ENCODE peak calls at places on chromosomes 6 and 20, in seven cellular contexts. L, M, P, B, T, S and U are unnamed samples. For H3K4me1, the result is how much of the 10 kb centered on the place peaks cover.

GRCh38 chr20:17602493-17602892 is 32.6 kb downstream of the DSTN start:
- DNase-seq in P (no peak), M (no peak), L (no peak), B (no peak), S (no peak), T (peak), U (no peak)

GRCh38 chr20:49568491-49569151 is 684 bp upstream of the PTGIS start:
- DNase-seq in L (no peak), T (peak), P (no peak), M (no peak), S (no peak), B (no peak), U (no peak)

GRCh38 chr6:159978291-159979135 is 9.6 kb downstream of the IGF2R start:
- DNase-seq in B (no peak), P (no peak), S (no peak), M (no peak), T (peak), L (no peak), U (peak)

GRCh38 chr6:144434308-144434990 is 149.3 kb downstream of the UTRN start:
- DNase-seq in M (peak), S (no peak), L (no peak), P (no peak), B (no peak), T (no peak), U (peak)

GRCh38 chr6:117483645-117484016 is 1.2 kb downstream of the DCBLD1 start:
- DNase-seq in S (no peak), P (no peak), M (peak), T (peak), L (no peak), B (no peak), U (no peak)

GRCh38 chr6:22766979-22767378 is 197.6 kb downstream of the HDGFL1 start:
- DNase-seq in P (peak), T (no peak), B (no peak), L (no peak), M (no peak), S (no peak), U (no peak)

GRCh38 chr6:16398587-16398986 is 160.2 kb downstream of the GMPR start:
- DNase-seq in B (no peak), L (no peak), M (peak), P (no peak), S (no peak), T (no peak), U (no peak)

GRCh38 chr6:26234421-26235239 is 130.4 kb upstream of the BTN3A2 start:
- DNase-seq in B (no peak), L (peak), P (peak), S (no peak), M (peak), T (peak), U (peak)

GRCh38 chr6:155872961-155873360 is 417.3 kb upstream of the NOX3 start:
- DNase-seq in T (no peak), S (no peak), M (no peak), P (no peak), L (no peak), B (no peak), U (no peak)

GRCh38 chr6:4398806-4399205 is 263.4 kb upstream of the ECI2 start:
- DNase-seq in S (no peak), B (no peak), P (no peak), M (peak), L (no peak), T (no peak), U (no peak)

GRCh38 chr6:42166444-42167141 is 6.6 kb upstream of the GUCA1A start:
- DNase-seq in P (peak), S (no peak), T (peak), B (no peak), M (peak), L (no peak), U (peak)

GRCh38 chr20:10322073-10323012 is 103.7 kb downstream of the SNAP25 start:
- DNase-seq in L (no peak), M (no peak), S (no peak), T (no peak), B (no peak), P (no peak), U (no peak)

GRCh38 chr20:23228912-23229311 is 121.7 kb upstream of the NXT1 start:
- DNase-seq in P (no peak), S (no peak), M (peak), B (no peak), L (no peak), T (no peak), U (no peak)

GRCh38 chr6:135250234-135250633 is 69.1 kb downstream of the MYB start:
- DNase-seq in M (no peak), T (no peak), S (no peak), L (no peak), P (no peak), B (no peak), U (no peak)

GRCh38 chr6:42551202-42551601 is 12.6 kb upstream of the UBR2 start:
- DNase-seq in T (no peak), B (no peak), S (no peak), L (no peak), P (no peak), M (peak), U (no peak)

GRCh38 chr6:6841571-6841970 is 253.1 kb downstream of the LY86 start:
- DNase-seq in T (no peak), S (no peak), P (peak), B (no peak), M (no peak), L (no peak), U (no peak)

GRCh38 chr6:131946992-131947955 is 3.9 kb downstream of the CCN2 start:
- DNase-seq in P (peak), L (no peak), T (no peak), S (no peak), B (no peak), M (peak), U (no peak)

DNA sequence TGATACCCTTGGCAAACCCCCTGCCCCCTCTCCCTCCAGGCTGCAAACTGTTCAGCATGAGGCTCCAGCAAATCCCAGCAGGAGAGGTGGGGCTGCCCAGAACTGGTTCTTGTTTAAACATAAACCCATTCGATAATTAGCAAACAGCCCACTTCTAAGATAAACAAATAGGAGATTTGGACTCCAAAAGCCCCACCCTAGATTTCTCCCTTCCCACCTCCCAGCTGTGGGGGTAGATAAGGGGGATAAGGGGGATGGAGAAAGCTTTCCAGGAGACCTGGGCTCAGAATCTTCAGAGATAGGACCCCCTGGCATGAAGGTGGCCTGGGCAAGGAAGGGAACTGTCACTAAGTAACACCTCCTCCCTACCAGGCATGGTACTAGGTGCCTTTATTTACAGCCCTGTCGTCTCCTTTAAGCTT is 4.8 kb downstream of the SDC4 start:
- DNase-seq in M (no peak), P (no peak), L (no peak), B (no peak), S (no peak), T (no peak), U (no peak)
- H3K4me1 ChIP-seq in M (half or more), P (half or more), L (half or more), B (half or more), S (half or more), T (half or more), U (half or more)

GRCh38 chr6:37435373-37435772 is 2.4 kb downstream of the CMTR1 start:
- DNase-seq in T (no peak), S (no peak), L (no peak), B (no peak), P (no peak), M (no peak), U (no peak)
- H3K4me1 ChIP-seq in T (under half), S (under half), L (under half), B (under half), P (under half), M (under half), U (under half)

GRCh38 chr20:1867495-1868260 is 27.5 kb upstream of the SIRPA start:
- DNase-seq in T (no peak), S (no peak), P (no peak), B (no peak), L (no peak), M (no peak), U (no peak)
- H3K4me1 ChIP-seq in T (under half), S (under half), P (under half), B (under half), L (under half), M (under half), U (under half)

DNA sequence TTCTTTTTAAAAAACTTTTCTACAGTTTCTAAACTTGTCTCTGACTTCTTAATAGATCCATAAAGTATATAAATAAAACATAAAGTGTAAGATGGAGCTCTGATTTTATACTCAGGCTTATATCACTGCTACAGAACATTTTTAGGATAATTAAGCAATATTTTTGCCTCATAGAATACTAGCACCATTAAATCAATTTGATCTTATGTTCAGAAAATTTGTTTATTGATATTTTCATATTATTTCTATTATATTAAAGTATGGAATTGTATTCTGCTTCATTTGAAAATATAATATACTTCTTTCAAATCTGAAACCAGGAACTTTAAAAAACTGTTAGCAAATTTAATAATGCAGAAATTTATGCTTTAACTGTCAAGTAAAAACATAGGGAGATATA is 106.5 kb downstream of the MAN1A1 start:
- DNase-seq in M (no peak), L (no peak), S (no peak), B (no peak), T (no peak), P (no peak), U (no peak)
- H3K4me1 ChIP-seq in M (under half), L (under half), S (under half), B (under half), T (under half), P (under half), U (under half)

GRCh38 chr6:40441132-40441531 is 146.0 kb downstream of the LRFN2 start:
- DNase-seq in T (no peak), S (no peak), B (no peak), P (no peak), L (no peak), M (no peak), U (no peak)

GRCh38 chr6:40440083-40440482 is 147.1 kb downstream of the LRFN2 start:
- DNase-seq in L (no peak), P (no peak), B (no peak), M (no peak), S (no peak), T (no peak), U (peak)

GRCh38 chr6:40436685-40437604 is 150.2 kb downstream of the LRFN2 start:
- DNase-seq in T (no peak), B (no peak), S (no peak), L (no peak), M (no peak), P (no peak), U (peak)

GRCh38 chr6:40438556-40438955 is 148.6 kb downstream of the LRFN2 start:
- DNase-seq in S (no peak), T (no peak), L (no peak), M (no peak), B (no peak), P (no peak), U (no peak)

GRCh38 chr6:40439401-40439800 is 147.8 kb downstream of the LRFN2 start:
- DNase-seq in B (no peak), L (no peak), P (no peak), T (peak), M (no peak), S (no peak), U (no peak)
- H3K4me1 ChIP-seq in B (under half), L (under half), P (under half), T (under half), M (under half), S (under half), U (under half)

DNA sequence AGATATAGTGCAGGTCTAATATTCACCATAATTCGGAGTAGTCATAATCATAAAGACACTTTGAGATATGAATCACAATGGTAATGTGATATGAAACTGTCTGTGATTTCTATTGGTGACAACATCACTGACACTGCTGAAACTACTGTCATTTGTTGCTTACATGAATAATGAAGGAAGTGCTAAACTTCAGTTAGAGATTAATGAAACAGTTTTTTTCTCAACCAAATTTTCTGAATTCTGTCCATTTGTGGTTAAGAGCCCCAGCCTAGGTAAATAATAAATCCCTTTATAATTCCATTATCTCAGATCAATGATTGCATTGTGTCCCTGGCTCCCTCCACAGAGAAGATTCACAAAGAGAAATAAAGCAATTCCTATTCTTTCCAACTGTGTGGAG is 122.6 kb downstream of the HIVEP2 start:
- DNase-seq in L (no peak), T (no peak), M (no peak), B (no peak), P (no peak), S (no peak), U (no peak)
- H3K4me1 ChIP-seq in L (half or more), T (under half), M (under half), B (under half), P (under half), S (under half), U (under half)

GRCh38 chr20:34365765-34366213 is 2.7 kb downstream of the ITCH start:
- DNase-seq in S (no peak), T (no peak), M (no peak), P (no peak), L (no peak), B (no peak), U (no peak)

GRCh38 chr20:34368547-34368946 is 5.5 kb downstream of the ITCH start:
- DNase-seq in L (no peak), P (peak), T (peak), B (no peak), M (no peak), S (no peak), U (no peak)

GRCh38 chr20:34367155-34367554 is 4.1 kb downstream of the ITCH start:
- DNase-seq in P (no peak), B (no peak), T (no peak), M (no peak), L (no peak), S (no peak), U (no peak)

GRCh38 chr20:34370062-34370461 is 7.0 kb downstream of the ITCH start:
- DNase-seq in S (no peak), M (no peak), B (no peak), L (no peak), P (no peak), T (no peak), U (no peak)

GRCh38 chr20:34369265-34369664 is 6.2 kb downstream of the ITCH start:
- DNase-seq in B (no peak), L (no peak), M (no peak), T (no peak), P (no peak), S (no peak), U (peak)
- H3K4me1 ChIP-seq in B (under half), L (under half), M (under half), T (under half), P (under half), S (under half), U (under half)

GRCh38 chr6:110885526-110885925 is 10.9 kb downstream of the AMD1 start:
- DNase-seq in T (no peak), S (no peak), M (no peak), L (no peak), P (no peak), B (no peak), U (no peak)

GRCh38 chr6:110884321-110884720 is 9.7 kb downstream of the AMD1 start:
- DNase-seq in M (no peak), S (no peak), T (no peak), L (no peak), P (no peak), B (no peak), U (no peak)

GRCh38 chr6:110880651-110881050 is 6.1 kb downstream of the AMD1 start:
- DNase-seq in M (no peak), B (no peak), T (no peak), S (no peak), P (no peak), L (no peak), U (no peak)

GRCh38 chr6:110881929-110882629 is 7.5 kb downstream of the AMD1 start:
- DNase-seq in T (no peak), L (no peak), S (no peak), M (peak), B (no peak), P (no peak), U (no peak)

DNA sequence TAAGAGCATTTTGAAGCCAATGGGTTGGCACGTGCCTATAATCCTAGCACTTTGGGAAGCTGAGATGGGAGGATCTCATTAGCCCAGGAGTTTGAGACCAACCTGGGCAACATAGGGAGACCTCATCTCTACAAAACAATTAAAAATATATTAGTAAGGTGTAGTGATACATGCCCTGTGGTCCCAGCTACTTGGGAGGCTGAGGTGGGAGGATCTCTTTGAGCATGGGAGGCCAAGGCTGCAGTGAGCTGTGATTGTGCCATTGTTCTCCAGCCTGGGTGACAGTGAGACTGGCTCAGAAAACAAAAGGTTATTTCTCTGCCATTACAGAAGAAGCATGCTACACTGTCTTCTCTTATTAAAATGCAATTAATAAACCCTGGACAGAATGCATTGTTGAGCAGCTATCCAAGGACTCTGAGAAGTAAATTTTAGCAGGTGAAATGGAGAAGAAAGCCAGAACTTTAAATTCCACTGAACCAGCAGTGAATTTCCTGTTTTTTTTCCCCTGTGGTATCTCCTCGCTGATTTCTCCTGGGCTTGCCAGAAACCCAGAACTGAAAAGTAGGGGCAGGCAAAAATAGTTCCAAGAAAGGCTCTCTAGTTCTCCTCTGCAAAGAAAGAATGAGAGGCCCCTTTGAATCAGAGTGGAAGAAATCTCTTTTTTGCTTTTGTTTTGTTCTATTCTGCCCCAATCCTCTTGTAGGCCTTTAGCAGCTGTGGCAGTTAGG is 8.4 kb downstream of the AMD1 start:
- DNase-seq in T (no peak), P (no peak), S (no peak), L (no peak), B (no peak), M (no peak), U (no peak)
- H3K4me1 ChIP-seq in T (half or more), P (half or more), S (half or more), L (half or more), B (half or more), M (under half), U (under half)

DNA sequence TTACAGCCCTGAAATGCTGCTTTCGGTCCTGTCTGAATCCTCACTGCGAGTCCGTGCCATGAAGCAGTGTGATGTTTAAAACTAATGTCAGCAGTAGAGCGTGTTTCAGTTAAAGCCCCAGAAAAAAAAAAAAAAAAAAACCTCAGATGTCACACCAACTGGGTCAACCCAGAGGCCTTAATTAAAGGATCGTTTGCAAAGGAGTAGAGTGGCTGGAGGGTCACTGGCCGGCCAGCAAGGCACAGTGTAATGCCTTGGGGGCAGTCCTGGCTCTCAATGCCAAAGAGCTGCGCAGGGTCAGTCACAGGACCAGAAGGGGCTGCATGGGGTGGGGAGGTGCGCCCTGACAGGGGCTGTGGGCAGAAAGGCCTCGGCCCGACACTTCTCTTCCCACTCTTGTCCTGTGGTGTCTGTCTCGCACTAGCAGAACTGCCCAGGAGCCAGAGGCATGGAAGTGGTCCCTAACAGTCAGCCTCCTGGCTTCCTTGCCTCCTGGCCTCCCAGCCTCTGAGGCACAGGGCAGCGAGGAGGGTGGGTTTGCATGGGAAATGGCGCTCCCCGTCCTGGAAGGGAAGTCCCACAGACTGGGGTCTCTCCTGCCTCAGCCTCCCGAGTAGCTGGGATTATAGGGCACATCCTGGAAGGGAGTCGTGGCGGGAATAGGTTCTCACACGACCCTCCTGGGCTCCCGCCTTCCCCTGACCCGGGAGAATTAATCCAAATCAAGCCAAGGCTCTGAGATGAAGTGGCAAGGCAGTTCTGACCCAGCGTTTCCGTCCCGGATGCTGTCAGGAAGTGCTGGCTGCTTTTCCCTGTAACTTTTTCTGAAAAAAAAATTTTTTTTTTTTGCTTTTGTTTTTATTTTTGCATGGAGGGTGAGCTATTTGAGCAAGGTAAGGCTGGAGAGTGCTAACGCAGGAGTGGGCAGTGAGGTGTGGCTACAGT is 53.7 kb upstream of the MPC1 start:
- DNase-seq in B (no peak), S (no peak), M (no peak), T (no peak), P (no peak), L (no peak), U (no peak)
- H3K4me1 ChIP-seq in B (under half), S (under half), M (under half), T (under half), P (under half), L (under half), U (under half)

GRCh38 chr6:8079116-8079515 is 14.9 kb upstream of the BLOC1S5 start:
- DNase-seq in B (no peak), L (no peak), T (no peak), P (no peak), S (no peak), M (no peak), U (no peak)
- H3K4me1 ChIP-seq in B (half or more), L (under half), T (under half), P (under half), S (under half), M (under half), U (under half)